ENCODE peak calls at places on chromosomes 7 and 10, in nine cellular contexts. I, N, X, K, E, Y, W, M and S are unnamed samples.

GRCh38 chr10:131312261-131312801 is 810 bp upstream of the TCERG1L start:
- DNase-seq in K (no peak), X (peak), Y (no peak), I (no peak), W (no peak), N (no peak), M (no peak), E (no peak), S (no peak)

GRCh38 chr10:46060706-46061105 is 14.6 kb upstream of the MSMB start:
- DNase-seq in Y (no peak), I (no peak), K (no peak), X (no peak), E (no peak), W (no peak), M (no peak), N (no peak), S (no peak)

GRCh38 chr10:5323446-5323845 is 41.3 kb upstream of the UCN3 start:
- DNase-seq in Y (no peak), I (no peak), K (no peak), X (no peak), W (no peak), M (no peak), N (no peak), E (no peak), S (no peak)

GRCh38 chr10:121310151-121310711 is 288.0 kb downstream of the FGFR2 start:
- DNase-seq in M (no peak), E (no peak), X (peak), W (no peak), I (no peak), Y (no peak), N (no peak), K (no peak), S (peak)

GRCh38 chr7:133513608-133514007 is 260.7 kb downstream of the EXOC4 start:
- DNase-seq in N (peak), X (no peak), Y (no peak), K (no peak), W (peak), M (no peak), I (no peak), E (no peak), S (no peak)

GRCh38 chr10:122348512-122348911 is 26.0 kb upstream of the PLEKHA1 start:
- DNase-seq in I (no peak), N (no peak), E (no peak), M (no peak), Y (no peak), W (no peak), X (no peak), K (no peak), S (no peak)

GRCh38 chr7:47438411-47439029 is 143.4 kb downstream of the TNS3 start:
- DNase-seq in W (no peak), K (no peak), E (no peak), Y (no peak), I (no peak), N (no peak), X (no peak), M (no peak), S (no peak)

GRCh38 chr10:128476845-128477244 is 350.6 kb upstream of the MKI67 start:
- DNase-seq in N (no peak), X (no peak), Y (no peak), M (no peak), W (no peak), E (no peak), K (no peak), I (no peak), S (no peak)

GRCh38 chr10:47081264-47081663 is 170.0 kb downstream of the PTPN20 start:
- DNase-seq in N (no peak), M (no peak), E (no peak), K (no peak), Y (peak), I (no peak), X (no peak), W (no peak), S (no peak)

GRCh38 chr10:123891147-123892011 is at the start of gene CPXM2:
- DNase-seq in X (no peak), N (no peak), K (no peak), I (no peak), W (no peak), Y (no peak), M (no peak), E (no peak), S (no peak)

GRCh38 chr10:133461841-133462240 is 8.1 kb downstream of the SCART1 start:
- DNase-seq in K (no peak), W (no peak), M (no peak), Y (no peak), I (no peak), E (no peak), X (no peak), N (no peak), S (no peak)

GRCh38 chr10:103630156-103630555 is 136.7 kb downstream of the NEURL1 start:
- DNase-seq in I (no peak), X (no peak), Y (no peak), W (no peak), E (no peak), N (no peak), K (no peak), M (no peak), S (no peak)

DNA sequence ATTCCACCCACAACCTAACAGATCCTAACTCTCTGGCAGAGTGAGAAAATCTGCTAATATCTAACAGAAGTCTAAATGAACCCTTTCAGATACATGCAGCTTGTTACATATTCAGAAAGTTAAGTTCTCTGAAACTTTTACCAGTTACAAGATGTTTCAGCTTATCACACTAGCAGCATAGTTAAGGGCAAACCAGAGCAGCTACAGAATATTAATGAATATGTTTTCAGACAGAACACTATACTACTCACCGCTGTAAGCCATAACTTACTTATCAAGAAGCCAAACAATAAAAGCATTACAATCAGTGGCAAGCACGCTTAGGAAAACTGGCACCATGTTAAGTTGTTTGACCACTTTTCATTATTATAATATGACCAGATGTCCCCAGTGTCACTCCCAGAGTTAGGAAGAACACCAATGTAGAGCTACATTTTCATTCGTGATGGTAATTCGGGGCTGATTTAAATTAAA is 2.7 kb downstream of the ITGB1 start:
- DNase-seq in E (no peak), M (no peak), N (no peak), Y (no peak), X (no peak), I (no peak), W (no peak), K (no peak), S (no peak)
- H3K4me3 ChIP-seq in E (peak), M (no peak), N (peak), Y (peak), X (no peak), I (no peak), W (peak), K (no peak), S (peak)

DNA sequence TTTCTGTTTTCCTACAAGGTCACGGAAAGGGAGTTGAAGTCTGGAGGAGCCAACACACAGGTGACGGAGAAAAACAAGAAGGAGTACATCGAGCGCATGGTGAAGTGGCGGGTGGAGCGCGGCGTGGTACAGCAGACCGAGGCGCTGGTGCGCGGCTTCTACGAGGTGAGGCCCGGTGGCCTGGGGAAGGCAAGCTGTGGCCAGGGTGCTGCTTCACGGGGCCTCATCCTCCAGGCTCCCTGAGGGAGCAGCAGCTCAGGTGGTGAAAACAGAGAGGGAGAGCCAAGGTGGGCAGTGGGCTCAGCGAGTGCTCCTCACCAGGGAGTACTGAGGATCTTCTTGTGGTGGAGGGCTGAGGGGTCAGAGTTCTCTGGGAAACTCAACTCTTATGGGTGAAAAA is 32.5 kb upstream of the STK17A start:
- DNase-seq in I (no peak), E (no peak), N (no peak), X (no peak), W (no peak), M (no peak), Y (no peak), K (no peak), S (no peak)
- TF ChIP-seq POLR2A in I (no peak), E (no peak), N (no peak), X (no peak), W (no peak), M (no peak), Y (no peak), K (no peak), S (no peak)

GRCh38 chr7:66413379-66414114 is 208.4 kb downstream of the TPST1 start:
- DNase-seq in Y (peak), M (peak), E (peak), N (peak), W (peak), K (peak), X (peak), I (no peak), S (peak)
- H3K4me3 ChIP-seq in Y (peak), M (peak), E (peak), N (no peak), W (peak), K (peak), X (peak), I (no peak), S (peak)

GRCh38 chr10:27514243-27514642 is 10.1 kb downstream of the RAB18 start:
- DNase-seq in Y (no peak), W (no peak), X (no peak), N (no peak), I (no peak), E (no peak), K (no peak), M (no peak), S (no peak)

GRCh38 chr10:27518261-27518660 is 14.2 kb downstream of the RAB18 start:
- DNase-seq in E (no peak), N (no peak), Y (no peak), W (no peak), M (no peak), I (no peak), K (no peak), X (no peak), S (no peak)

GRCh38 chr10:27513451-27514191 is 9.5 kb downstream of the RAB18 start:
- DNase-seq in W (no peak), E (no peak), X (no peak), I (no peak), N (peak), K (no peak), M (no peak), Y (no peak), S (no peak)

GRCh38 chr10:27512548-27512947 is 8.4 kb downstream of the RAB18 start:
- DNase-seq in K (no peak), M (no peak), E (no peak), X (no peak), I (no peak), N (peak), W (no peak), Y (no peak), S (no peak)
- TF ChIP-seq POLR2A in K (no peak), M (no peak), E (no peak), X (no peak), I (no peak), N (no peak), W (no peak), Y (no peak), S (no peak)

DNA sequence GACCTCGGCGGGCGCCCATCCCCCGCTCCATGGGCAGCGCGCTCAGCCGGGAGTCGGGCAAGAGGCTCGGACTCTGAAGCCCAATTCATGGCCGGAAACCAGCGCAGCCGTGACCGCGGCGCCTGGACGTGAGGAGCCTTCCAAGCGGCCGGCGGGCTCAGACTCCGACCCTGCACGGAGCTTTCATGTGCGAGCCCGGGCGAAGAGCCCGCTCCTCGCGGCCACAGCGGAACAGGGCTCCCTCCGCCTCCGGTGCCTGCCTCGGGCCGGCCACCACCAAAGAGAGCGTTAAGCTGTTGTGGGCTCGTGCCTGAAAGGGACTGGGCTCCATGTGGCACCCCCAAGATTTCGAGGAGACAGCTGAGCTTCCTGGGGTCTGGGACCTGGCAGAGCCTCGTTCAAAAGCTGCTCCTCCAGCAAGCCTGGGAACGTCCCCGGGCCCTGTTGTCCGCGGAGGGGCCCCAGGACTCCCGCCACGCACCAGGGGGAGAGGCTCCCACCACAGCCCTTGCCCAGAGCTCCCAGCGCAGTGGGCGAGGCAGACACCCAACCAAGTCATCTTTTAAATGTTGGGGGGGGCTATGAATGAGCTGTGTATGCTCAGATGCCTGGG is 850 bp upstream of the GRID1 start:
- DNase-seq in E (no peak), Y (peak), X (peak), W (no peak), N (no peak), K (no peak), M (no peak), I (no peak), S (peak)
- H3K4me3 ChIP-seq in E (peak), Y (peak), X (no peak), W (peak), N (no peak), K (peak), M (no peak), I (no peak), S (no peak)

GRCh38 chr7:56063882-56064625 is at the start of gene SUMF2:
- DNase-seq in N (peak), K (peak), I (peak), X (peak), Y (peak), M (peak), W (peak), E (peak), S (peak)
- TF ChIP-seq POLR2A in N (peak), K (peak), I (peak), X (peak), Y (no peak), M (peak), W (peak), E (peak), S (peak)

DNA sequence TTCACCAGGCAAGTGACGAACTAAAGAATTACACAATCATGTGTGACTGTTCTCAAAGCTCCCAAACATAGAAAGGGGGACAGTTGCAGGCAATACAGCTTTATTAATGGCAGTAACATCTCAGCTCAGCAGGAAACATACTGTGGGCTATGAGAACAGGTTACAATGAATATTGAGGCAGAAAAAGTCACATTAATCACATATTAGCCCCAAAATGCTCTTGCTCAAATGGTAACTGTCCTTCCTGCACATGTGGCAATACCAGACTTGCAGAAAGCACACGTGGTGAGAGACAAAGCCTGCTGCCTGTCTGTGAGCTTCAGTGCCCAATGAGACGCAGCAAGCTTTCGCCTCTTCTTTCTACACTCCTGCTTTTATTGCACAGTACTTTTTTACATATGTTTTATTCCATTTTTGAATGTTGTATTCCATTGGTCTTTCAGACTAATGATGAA is 104.9 kb upstream of the ACBD5 start:
- DNase-seq in N (no peak), K (no peak), X (no peak), Y (no peak), W (no peak), I (no peak), M (no peak), E (no peak), S (peak)
- H3K4me3 ChIP-seq in N (no peak), K (no peak), X (no peak), Y (no peak), W (no peak), I (no peak), M (no peak), E (no peak), S (no peak)

DNA sequence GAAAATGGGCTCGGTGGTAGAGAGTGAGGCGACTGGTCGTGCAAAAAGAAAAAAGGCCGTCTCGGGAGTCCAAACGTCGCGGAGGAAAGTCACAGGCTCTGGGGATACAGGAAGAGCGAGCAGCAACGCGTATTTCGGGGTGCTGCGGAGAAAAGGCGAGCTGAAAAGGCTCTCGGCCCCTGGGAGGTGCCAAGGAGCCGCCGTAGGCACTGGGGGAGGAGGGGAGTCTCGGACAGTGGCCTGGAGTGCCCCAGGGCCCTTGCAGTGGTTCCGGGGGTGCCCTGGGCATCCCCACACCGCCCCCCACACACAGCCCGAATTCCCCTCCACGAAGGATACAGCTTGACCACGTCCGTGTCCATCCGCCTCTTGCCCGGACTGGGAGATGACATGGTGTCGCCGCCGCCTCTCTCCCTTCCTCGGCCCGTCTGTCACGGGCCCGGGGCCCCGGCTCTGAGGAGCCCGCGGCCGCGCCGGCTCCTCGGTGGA is 552 bp downstream of the UBE2H start:
- DNase-seq in I (no peak), N (no peak), Y (no peak), M (peak), W (peak), E (peak), K (peak), X (peak), S (peak)
- TF ChIP-seq POLR2A in I (no peak), N (no peak), Y (no peak), M (no peak), W (no peak), E (no peak), K (no peak), X (no peak), S (no peak)

GRCh38 chr10:80199828-80200227 is 5.5 kb downstream of the ANXA11 start:
- DNase-seq in N (peak), M (peak), Y (no peak), W (peak), E (peak), K (peak), X (peak), I (no peak), S (peak)
- H3K4me3 ChIP-seq in N (no peak), M (no peak), Y (no peak), W (no peak), E (no peak), K (no peak), X (no peak), I (peak), S (no peak)

GRCh38 chr7:44065431-44066110 is at the start of gene PGAM2:
- DNase-seq in N (no peak), X (peak), Y (no peak), W (no peak), M (no peak), E (no peak), I (no peak), K (peak), S (peak)
- TF ChIP-seq POLR2A in N (no peak), X (peak), Y (no peak), W (peak), M (no peak), E (no peak), I (no peak), K (peak), S (no peak)